ENCODE peak calls at places on chromosomes 7 and 10, in six cellular contexts. Y, S, D, N, K and O are unnamed samples.

GRCh38 chr10:49621561-49621960 is 7.7 kb downstream of the CHAT start:
- DNase-seq in N (no peak), D (no peak), S (no peak), Y (no peak), K (no peak), O (no peak)

GRCh38 chr10:116690356-116691078 is 51.8 kb downstream of the HSPA12A start:
- DNase-seq in D (no peak), N (no peak), K (no peak), S (peak), Y (no peak), O (no peak)

GRCh38 chr7:35263396-35263795 is 9.5 kb upstream of the TBX20 start:
- DNase-seq in D (no peak), N (no peak), Y (no peak), K (no peak), S (no peak), O (no peak)

GRCh38 chr10:16653223-16653622 is 131.5 kb upstream of the C1QL3 start:
- DNase-seq in K (peak), D (no peak), Y (no peak), N (no peak), S (no peak), O (no peak)

GRCh38 chr7:47211467-47212121 is 370.3 kb downstream of the TNS3 start:
- DNase-seq in Y (no peak), S (peak), K (no peak), N (no peak), D (no peak), O (no peak)

GRCh38 chr10:8712653-8713052 is 658.2 kb downstream of the GATA3 start:
- DNase-seq in K (no peak), S (no peak), Y (no peak), D (no peak), N (no peak), O (no peak)

GRCh38 chr10:24982294-24983064 is 30.1 kb upstream of the PRTFDC1 start:
- DNase-seq in N (no peak), S (no peak), D (no peak), K (peak), Y (no peak), O (no peak)

GRCh38 chr10:88389456-88389855 is 193.7 kb downstream of the RNLS start:
- DNase-seq in K (peak), N (peak), Y (peak), S (peak), D (peak), O (peak)

GRCh38 chr10:130388746-130389145 is 252.6 kb downstream of the GLRX3 start:
- DNase-seq in Y (no peak), N (no peak), K (no peak), S (no peak), D (no peak), O (no peak)

GRCh38 chr7:84490661-84491060 is 296.1 kb upstream of the SEMA3A start:
- DNase-seq in N (no peak), K (no peak), D (no peak), Y (no peak), S (peak), O (no peak)

GRCh38 chr10:8726666-8727065 is 672.2 kb downstream of the GATA3 start:
- DNase-seq in Y (no peak), K (no peak), N (no peak), S (no peak), D (no peak), O (no peak)

GRCh38 chr10:48745662-48746245 is 61.1 kb downstream of the WDFY4 start:
- DNase-seq in S (peak), Y (no peak), K (no peak), N (no peak), D (no peak), O (no peak)

GRCh38 chr7:128045766-128046165 is 14.5 kb upstream of the LRRC4 start:
- DNase-seq in D (no peak), Y (no peak), N (no peak), K (no peak), S (no peak), O (no peak)

GRCh38 chr10:22534849-22535604 is 179.4 kb downstream of the PIP4K2A start:
- DNase-seq in N (peak), K (no peak), Y (no peak), D (no peak), S (no peak), O (no peak)

GRCh38 chr10:80535671-80536360 is 1.9 kb upstream of the SH2D4B start:
- DNase-seq in K (no peak), N (no peak), S (peak), D (peak), Y (peak), O (peak)

GRCh38 chr10:125392140-125392539 is 231.8 kb upstream of the CTBP2 start:
- DNase-seq in S (no peak), D (no peak), Y (no peak), K (no peak), N (no peak), O (no peak)

GRCh38 chr7:149720372-149721083 is 52.9 kb downstream of the ZNF467 start:
- DNase-seq in S (no peak), N (peak), D (no peak), K (no peak), Y (no peak), O (no peak)

GRCh38 chr10:17423641-17424186 is 30.7 kb downstream of the ST8SIA6 start:
- DNase-seq in D (no peak), Y (no peak), N (no peak), K (no peak), S (no peak), O (no peak)

GRCh38 chr10:52774182-52774581 is 1.6 kb upstream of the MBL2 start:
- DNase-seq in N (no peak), D (no peak), S (no peak), Y (no peak), K (no peak), O (no peak)

GRCh38 chr10:52772623-52773022 is at the start of gene MBL2:
- DNase-seq in D (no peak), S (no peak), Y (no peak), K (no peak), N (no peak), O (no peak)

GRCh38 chr10:52775132-52775647 is 2.6 kb upstream of the MBL2 start:
- DNase-seq in N (peak), S (no peak), D (no peak), K (no peak), Y (no peak), O (no peak)

GRCh38 chr10:52776471-52776903 is 3.9 kb upstream of the MBL2 start:
- DNase-seq in N (peak), S (no peak), Y (no peak), K (no peak), D (no peak), O (no peak)

DNA sequence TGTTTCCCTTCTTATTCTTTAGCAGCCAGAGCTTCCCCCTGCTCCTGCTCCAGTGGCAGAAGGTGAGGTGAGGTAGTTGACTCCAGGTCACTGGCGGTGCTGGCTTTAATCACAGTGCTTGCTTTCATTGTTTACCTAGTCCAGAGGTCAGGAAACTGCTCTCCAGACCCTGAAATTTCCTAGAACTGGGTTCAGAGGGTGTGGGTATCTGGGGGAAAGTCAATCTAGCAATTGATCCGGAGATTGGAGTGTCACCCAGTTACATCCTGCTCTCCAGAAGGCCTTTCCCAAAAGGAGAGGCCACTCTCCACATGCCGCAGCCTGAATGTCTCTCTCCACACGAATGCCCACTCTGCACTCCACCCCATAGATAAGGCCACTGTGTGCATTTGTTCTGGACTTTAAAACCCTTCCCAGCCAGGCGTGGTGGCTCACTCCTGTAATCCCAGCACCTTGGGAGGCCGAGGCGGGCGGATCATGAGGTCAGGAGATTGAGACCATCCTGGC is 2.1 kb upstream of the MBL2 start:
- DNase-seq in Y (no peak), N (peak), K (no peak), S (no peak), D (no peak), O (no peak)
- TF ChIP-seq MYC in Y (no peak), N (peak), K (no peak), S (no peak), D (no peak), O (no peak)

DNA sequence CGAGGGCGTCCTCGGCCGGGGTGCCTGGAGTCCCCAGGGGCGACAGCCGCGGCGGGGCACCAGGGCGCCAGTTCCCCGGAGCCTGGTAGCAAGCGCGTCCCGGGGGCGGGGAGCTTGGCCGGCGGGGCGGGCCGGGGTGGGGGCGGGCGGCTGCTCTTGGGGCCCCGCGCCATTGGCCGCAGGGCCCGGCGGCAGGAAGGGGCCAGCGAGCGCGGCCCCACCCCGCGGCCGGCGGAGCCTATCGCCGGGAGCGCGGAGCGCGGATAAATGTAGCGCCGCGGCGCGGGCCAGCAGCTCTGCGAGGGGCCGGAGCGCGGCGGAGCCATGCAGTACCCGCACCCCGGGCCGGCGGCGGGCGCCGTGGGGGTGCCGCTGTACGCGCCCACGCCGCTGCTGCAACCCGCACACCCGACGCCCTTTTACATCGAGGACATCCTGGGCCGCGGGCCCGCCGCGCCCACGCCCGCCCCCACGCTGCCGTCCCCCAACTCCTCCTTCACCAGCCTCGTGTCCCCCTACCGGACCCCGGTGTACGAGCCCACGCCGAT is at the start of gene HHEX:
- DNase-seq in N (peak), D (peak), S (peak), K (no peak), Y (peak), O (peak)
- TF ChIP-seq MYC in N (peak), D (peak), S (no peak), K (no peak), Y (no peak), O (no peak)

DNA sequence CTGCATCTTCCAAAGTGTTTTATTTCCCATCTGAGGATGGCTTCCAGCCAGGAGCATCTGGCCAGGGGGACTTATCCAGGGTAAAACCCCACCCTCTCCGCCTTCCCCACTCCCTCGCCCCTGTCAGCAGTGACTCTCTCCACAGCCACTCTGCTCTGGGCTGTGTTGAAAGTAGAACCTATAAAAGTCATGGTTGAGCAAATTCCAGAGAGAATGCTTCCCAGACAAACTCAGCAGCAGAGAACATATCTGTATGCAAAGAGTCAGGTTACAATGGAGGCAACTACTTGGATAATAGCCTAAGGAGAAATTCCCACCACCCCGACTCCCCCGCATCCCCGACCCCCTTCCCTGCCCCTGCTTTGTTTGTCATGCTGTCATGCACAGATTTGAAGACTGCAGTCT is 110.9 kb upstream of the ANLN start:
- DNase-seq in Y (no peak), K (no peak), S (no peak), D (no peak), N (no peak), O (no peak)
- TF ChIP-seq MYC in Y (no peak), K (no peak), S (no peak), D (no peak), N (no peak), O (no peak)

GRCh38 chr10:132987671-132988571 is 45.6 kb upstream of the CFAP46 start:
- DNase-seq in D (peak), S (no peak), N (no peak), K (no peak), Y (no peak), O (no peak)
- TF ChIP-seq MYC in D (no peak), S (no peak), N (no peak), K (no peak), Y (no peak), O (no peak)

GRCh38 chr10:27383595-27384542 is 120.2 kb upstream of the RAB18 start:
- DNase-seq in N (peak), K (no peak), D (no peak), S (no peak), Y (peak), O (peak)
- TF ChIP-seq MYC in N (no peak), K (no peak), D (no peak), S (no peak), Y (no peak), O (no peak)

DNA sequence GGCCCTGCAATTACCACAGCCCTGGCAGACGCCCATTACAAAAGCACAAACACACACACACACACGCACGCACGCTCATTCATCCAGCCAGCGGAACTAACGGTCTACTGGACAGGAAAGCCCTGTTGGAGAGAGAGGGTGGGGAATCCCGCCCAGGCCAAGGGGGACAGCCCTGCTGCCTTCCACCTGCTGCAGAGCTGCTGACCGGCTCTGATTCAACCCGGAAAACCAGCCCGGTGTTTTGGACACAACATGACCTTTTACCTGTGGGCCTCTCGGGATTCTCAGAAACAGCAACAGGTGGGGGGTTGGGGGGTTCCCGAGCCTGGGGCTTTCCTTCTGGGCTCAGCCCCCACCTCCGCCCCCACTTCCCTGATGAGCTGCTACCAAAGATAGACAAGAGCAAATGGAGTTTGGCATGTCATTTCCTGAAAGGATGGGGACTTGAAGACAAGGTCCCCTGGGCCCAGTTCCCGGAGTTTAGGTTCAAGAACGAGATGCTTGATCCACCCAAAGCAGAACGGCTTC is 18.5 kb upstream of the SERPINE1 start:
- DNase-seq in Y (no peak), D (peak), N (peak), K (peak), S (no peak), O (peak)
- TF ChIP-seq MYC in Y (no peak), D (peak), N (peak), K (no peak), S (no peak), O (peak)

GRCh38 chr7:150784120-150784736 is 15.9 kb downstream of the TMEM176B start:
- DNase-seq in N (peak), S (no peak), Y (peak), K (peak), D (peak), O (no peak)
- TF ChIP-seq MYC in N (no peak), S (no peak), Y (no peak), K (no peak), D (no peak), O (no peak)

GRCh38 chr7:23418046-23418445 is 52.2 kb downstream of the IGF2BP3 start:
- DNase-seq in N (no peak), Y (no peak), D (peak), S (no peak), K (no peak), O (peak)
- TF ChIP-seq MYC in N (no peak), Y (no peak), D (no peak), S (no peak), K (no peak), O (no peak)